ENCODE peak calls at places on chromosomes 4 and X, in eight cellular contexts. K, Q, T, B, R, V, F and I are unnamed samples.

GRCh38 chr4:101348367-101348827 is 1.1 kb upstream of the PPP3CA start:
- DNase-seq in K (no peak), Q (peak), T (peak), B (peak), R (no peak), V (peak), F (peak), I (no peak)

GRCh38 chrX:373641-374471 is 12.9 kb downstream of the PPP2R3B start:
- DNase-seq in K (no peak), Q (no peak), T (peak), B (no peak), R (no peak), V (no peak), F (no peak), I (no peak)

GRCh38 chrX:32966956-32967355 is 244.4 kb downstream of the DMD start:
- DNase-seq in K (no peak), Q (no peak), T (no peak), B (no peak), R (no peak), V (no peak), F (no peak), I (no peak)

GRCh38 chrX:20315140-20315539 is 48.4 kb upstream of the RPS6KA3 start:
- DNase-seq in K (no peak), Q (no peak), T (no peak), B (no peak), R (no peak), V (no peak), F (peak), I (no peak)

GRCh38 chrX:39769748-39770147 is 328.0 kb downstream of the BCOR start:
- DNase-seq in K (no peak), Q (no peak), T (no peak), B (no peak), R (no peak), V (no peak), F (no peak), I (no peak)

GRCh38 chrX:118251251-118251650 is 94.7 kb upstream of the WDR44 start:
- DNase-seq in K (no peak), Q (no peak), T (no peak), B (no peak), R (no peak), V (no peak), F (no peak), I (no peak)

GRCh38 chrX:20521245-20521644 is 254.5 kb upstream of the RPS6KA3 start:
- DNase-seq in K (no peak), Q (peak), T (no peak), B (no peak), R (no peak), V (no peak), F (no peak), I (no peak)

GRCh38 chr4:184293552-184293951 is 75.9 kb upstream of the ENPP6 start:
- DNase-seq in K (peak), Q (no peak), T (no peak), B (no peak), R (no peak), V (peak), F (peak), I (no peak)

GRCh38 chr4:7777017-7777710 is 162.5 kb downstream of the AFAP1 start:
- DNase-seq in K (no peak), Q (no peak), T (no peak), B (no peak), R (no peak), V (no peak), F (no peak), I (no peak)

GRCh38 chrX:76893930-76894329 is 466.4 kb downstream of the MAGEE1 start:
- DNase-seq in K (no peak), Q (no peak), T (no peak), B (no peak), R (no peak), V (no peak), F (peak), I (no peak)

GRCh38 chrX:112868586-112868985 is 28.0 kb upstream of the AMOT start:
- DNase-seq in K (no peak), Q (no peak), T (no peak), B (no peak), R (no peak), V (no peak), F (no peak), I (no peak)

GRCh38 chrX:133698298-133698697 is 283.0 kb upstream of the GPC4 start:
- DNase-seq in K (no peak), Q (no peak), T (no peak), B (no peak), R (no peak), V (no peak), F (no peak), I (no peak)

GRCh38 chr4:19266566-19266965 is 985.1 kb upstream of the SLIT2 start:
- DNase-seq in K (no peak), Q (no peak), T (no peak), B (no peak), R (no peak), V (no peak), F (no peak), I (no peak)

GRCh38 chr4:107896158-107896645 is 35.1 kb upstream of the CYP2U1 start:
- DNase-seq in K (no peak), Q (no peak), T (peak), B (no peak), R (no peak), V (no peak), F (no peak), I (peak)
- TF ChIP-seq POLR2A in K (no peak), Q (no peak), T (no peak), B (no peak), R (no peak), V (no peak), F (no peak), I (no peak)

GRCh38 chrX:154096140-154097002 is 1.1 kb downstream of the MECP2 start:
- DNase-seq in K (peak), Q (no peak), T (no peak), B (no peak), R (no peak), V (no peak), F (peak), I (no peak)
- TF ChIP-seq POLR2A in K (no peak), Q (peak), T (no peak), B (no peak), R (no peak), V (no peak), F (no peak), I (no peak)

DNA sequence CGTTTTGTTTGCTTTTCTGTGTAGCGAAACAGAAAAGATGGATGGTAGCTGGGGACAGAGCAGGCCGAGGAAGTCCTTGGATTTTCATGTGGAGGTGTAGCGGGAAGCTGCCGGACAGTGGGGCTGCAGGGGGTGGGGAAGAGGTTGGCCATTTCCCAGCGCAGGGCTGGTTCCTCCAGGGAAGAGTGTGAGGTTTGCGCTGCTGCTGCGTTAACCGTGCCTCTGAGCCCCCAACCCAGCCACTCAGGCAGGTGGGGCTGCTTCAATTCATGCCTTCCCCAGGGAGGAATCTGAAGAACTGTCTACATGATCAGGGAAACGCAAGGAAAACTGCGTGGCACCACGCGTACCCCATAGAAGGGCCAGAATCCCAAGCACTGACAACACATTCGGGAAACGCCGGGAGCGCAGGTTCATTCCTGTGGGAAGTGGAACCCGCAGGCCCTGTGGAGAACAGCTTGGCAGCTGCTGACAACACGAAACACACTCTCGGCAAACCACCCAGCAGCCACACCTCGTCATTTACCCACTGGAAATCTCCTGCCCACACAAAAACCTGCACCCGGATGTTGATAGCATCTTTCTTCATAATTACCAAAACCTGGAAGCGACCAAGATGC is 57.7 kb downstream of the PCGF3 start:
- DNase-seq in K (no peak), Q (no peak), T (no peak), B (no peak), R (no peak), V (no peak), F (no peak), I (no peak)
- TF ChIP-seq POLR2A in K (no peak), Q (no peak), T (no peak), B (no peak), R (no peak), V (no peak), F (no peak), I (no peak)

DNA sequence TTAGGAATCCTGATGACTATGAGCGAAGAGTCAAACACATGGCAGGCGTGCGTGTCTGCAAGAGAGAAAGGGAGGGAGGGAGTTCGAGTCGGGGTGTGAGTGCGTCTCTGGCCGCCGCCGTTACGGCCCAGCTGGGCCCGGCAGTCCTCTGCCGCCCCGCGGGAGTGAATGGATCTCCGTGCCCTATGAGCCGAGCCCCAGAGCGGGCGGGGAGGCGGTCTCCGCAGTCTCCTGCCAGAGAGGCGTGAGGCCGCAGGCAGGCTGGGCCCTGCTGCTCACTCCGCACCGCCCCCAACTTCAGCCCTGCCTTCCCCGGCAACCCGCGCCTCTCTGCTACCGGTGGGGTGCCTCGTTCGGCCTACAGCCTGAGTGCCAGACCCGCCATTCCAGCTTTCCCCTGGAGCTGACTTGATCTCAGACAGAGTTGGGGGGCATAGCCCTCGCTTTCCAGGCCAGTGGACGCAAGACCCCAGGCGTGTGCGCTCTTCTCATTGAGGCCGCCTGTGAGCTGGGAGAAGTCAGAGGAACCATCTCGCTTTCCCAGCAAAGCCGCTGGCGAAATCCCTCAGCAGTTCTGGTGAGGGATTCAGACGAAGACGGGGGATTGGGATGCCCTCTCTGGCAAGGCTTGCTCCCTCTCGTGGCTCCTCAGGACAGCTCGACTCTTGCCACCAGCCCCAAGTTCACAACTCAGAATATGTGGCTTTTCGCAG is 1.4 kb downstream of the SLC16A2 start:
- DNase-seq in K (peak), Q (peak), T (no peak), B (peak), R (peak), V (no peak), F (peak), I (peak)
- TF ChIP-seq POLR2A in K (peak), Q (peak), T (no peak), B (no peak), R (no peak), V (no peak), F (no peak), I (no peak)

DNA sequence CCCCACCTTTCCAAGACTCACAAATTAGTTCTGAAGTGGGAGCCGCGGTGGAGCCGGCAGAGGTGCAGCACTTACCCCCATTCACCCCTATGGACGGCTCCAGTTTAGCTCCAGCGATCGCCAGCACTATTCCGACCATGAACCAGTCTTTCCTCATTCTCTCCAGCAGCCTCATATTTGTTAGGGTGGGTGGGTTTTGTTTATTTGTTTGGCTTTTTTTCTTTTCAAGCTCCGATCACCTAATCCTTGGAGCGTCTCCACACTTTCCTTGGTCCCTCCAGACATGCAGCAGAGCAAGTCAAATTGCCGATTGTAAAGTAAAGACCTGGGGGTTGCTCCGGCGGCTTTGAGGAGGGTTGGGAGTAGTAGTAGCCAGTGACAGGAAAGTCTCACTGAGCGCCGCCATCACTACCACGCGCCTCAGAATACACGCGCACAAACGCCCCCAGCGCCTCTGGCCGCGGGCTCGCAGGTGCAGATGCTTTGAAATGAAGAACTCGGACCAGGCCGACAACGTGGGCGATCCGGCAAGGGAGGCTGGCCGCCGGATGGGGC is at the start of gene SLC10A7:
- DNase-seq in K (peak), Q (peak), T (peak), B (peak), R (peak), V (no peak), F (peak), I (peak)
- TF ChIP-seq POLR2A in K (no peak), Q (no peak), T (no peak), B (no peak), R (no peak), V (no peak), F (no peak), I (peak)

GRCh38 chr4:10088135-10089010 is 28.2 kb downstream of the WDR1 start:
- DNase-seq in K (no peak), Q (no peak), T (no peak), B (no peak), R (no peak), V (no peak), F (no peak), I (no peak)
- TF ChIP-seq POLR2A in K (no peak), Q (no peak), T (no peak), B (no peak), R (no peak), V (no peak), F (no peak), I (no peak)

DNA sequence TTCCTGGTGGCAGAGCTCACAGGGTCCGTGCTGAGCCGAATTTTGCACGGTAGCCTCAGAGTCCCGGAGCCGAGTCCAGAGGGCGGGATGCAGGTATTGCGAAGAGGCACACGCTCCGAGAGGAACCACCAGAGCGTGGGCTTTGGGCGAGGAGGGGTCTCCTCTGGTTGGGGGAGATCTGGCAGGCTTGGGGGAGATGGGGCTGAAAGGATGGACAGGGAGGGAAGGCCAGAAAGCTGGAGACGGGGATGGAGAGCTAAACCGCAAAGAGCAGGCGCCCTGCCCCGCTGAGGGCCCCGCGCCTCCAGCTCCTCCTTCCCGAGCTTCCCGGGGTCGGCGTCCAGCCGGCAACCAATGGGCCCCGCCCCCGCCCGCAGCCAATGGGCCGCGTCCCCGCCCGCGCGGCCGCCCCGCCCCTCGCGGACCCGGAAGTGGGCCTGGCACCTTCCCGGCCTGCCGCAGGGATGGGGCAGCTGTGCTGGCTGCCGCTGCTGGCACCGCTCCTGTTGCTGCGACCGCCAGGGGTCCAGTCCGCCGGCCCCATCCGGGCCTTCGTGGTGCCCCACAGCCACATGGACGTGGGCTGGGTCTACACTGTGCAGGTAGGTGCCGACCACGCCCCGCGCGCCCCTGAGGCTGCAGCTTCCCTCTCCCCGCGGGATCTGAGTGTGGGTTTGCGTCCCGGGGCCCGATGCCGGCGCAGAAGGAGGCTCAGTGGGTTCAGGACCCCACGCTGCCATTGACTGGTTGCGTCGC is at the start of gene MAN2B2:
- DNase-seq in K (peak), Q (peak), T (peak), B (peak), R (peak), V (no peak), F (peak), I (peak)
- TF ChIP-seq POLR2A in K (peak), Q (peak), T (peak), B (peak), R (no peak), V (no peak), F (peak), I (peak)

GRCh38 chrX:23667239-23668177 is at the start of gene PRDX4:
- DNase-seq in K (peak), Q (peak), T (peak), B (peak), R (peak), V (no peak), F (peak), I (peak)
- TF ChIP-seq POLR2A in K (peak), Q (peak), T (peak), B (no peak), R (peak), V (peak), F (peak), I (peak)

DNA sequence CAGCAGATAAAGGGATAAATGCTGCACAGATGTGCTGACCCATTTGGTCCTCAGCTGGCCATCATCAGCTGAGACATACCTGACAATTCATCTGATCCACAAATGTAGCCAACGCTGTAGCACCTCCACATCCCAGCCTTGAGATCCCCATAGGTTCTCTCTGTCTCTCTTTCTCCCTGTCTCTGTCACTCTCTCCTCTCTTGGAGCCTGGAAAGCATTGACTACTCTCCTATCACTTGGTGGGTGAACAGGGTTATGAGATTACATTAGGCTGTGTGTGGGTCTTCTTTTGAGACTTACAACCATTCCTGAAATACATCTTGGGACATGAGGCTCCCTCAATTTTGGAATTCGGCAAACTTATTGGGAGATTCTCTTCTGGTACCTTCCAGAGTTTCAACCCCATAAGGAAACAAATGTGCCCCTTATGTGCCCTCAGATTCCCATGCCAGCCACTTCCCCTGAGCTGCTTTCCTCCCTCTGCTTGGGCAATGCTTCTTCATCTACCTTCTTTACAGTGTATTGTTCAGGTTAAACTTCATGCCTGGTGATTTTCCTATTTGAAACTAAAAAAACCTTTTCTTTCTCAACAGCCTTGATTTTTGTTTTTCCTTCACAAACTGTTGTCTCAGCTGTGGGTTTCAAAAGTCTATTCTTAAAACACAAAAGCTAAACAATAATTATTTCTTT is 29.1 kb upstream of the FGF2 start:
- DNase-seq in K (no peak), Q (no peak), T (no peak), B (no peak), R (no peak), V (no peak), F (no peak), I (no peak)
- TF ChIP-seq POLR2A in K (no peak), Q (no peak), T (no peak), B (no peak), R (no peak), V (no peak), F (no peak), I (no peak)